ENCODE peak calls at places on chromosomes 7 and 10, in four cellular contexts. F is cardiac fibroblast, H is lower lobe of right lung, D is brain microvascular endothelial cell. Y is an unnamed sample.

GRCh38 chr10:130013938-130014733 is 50.1 kb upstream of the EBF3 start:
- DNase-seq in F (no peak), H (no peak), D (no peak), Y (no peak)

GRCh38 chr10:50432206-50432605 is 180.9 kb upstream of the ASAH2 start:
- DNase-seq in F (no peak), H (no peak), D (no peak), Y (no peak)

GRCh38 chr10:33661580-33662269 is 327.3 kb upstream of the NRP1 start:
- DNase-seq in F (peak), H (peak), D (peak), Y (peak)

GRCh38 chr7:95859434-95859833 is 87.1 kb downstream of the DYNC1I1 start:
- DNase-seq in F (peak), H (no peak), D (peak), Y (no peak)

GRCh38 chr10:99548041-99548530 is 15.3 kb downstream of the NKX2-3 start:
- DNase-seq in F (peak), H (no peak), D (peak), Y (no peak)

GRCh38 chr7:135333946-135334345 is 100.3 kb downstream of the STRA8 start:
- DNase-seq in F (no peak), H (no peak), D (no peak), Y (no peak)

GRCh38 chr10:24008164-24009066 is 200.5 kb upstream of the KIAA1217 start:
- DNase-seq in F (peak), H (no peak), D (peak), Y (no peak)

GRCh38 chr10:70528726-70529362 is 50.3 kb downstream of the PALD1 start:
- DNase-seq in F (peak), H (no peak), D (peak), Y (no peak)

GRCh38 chr10:129744896-129745750 is 219.0 kb downstream of the EBF3 start:
- DNase-seq in F (no peak), H (no peak), D (no peak), Y (no peak)

GRCh38 chr7:34739651-34740300 is 81.8 kb downstream of the NPSR1 start:
- DNase-seq in F (no peak), H (no peak), D (no peak), Y (no peak)

GRCh38 chr10:70925377-70926214 is 37.2 kb upstream of the PCBD1 start:
- DNase-seq in F (peak), H (peak), D (no peak), Y (peak)

GRCh38 chr7:157462840-157463239 is 126.0 kb downstream of the DNAJB6 start:
- DNase-seq in F (no peak), H (peak), D (no peak), Y (no peak)

GRCh38 chr10:35425596-35425995 is 89.3 kb downstream of the CCNY start:
- DNase-seq in F (peak), H (no peak), D (no peak), Y (no peak)

GRCh38 chr7:121081327-121081936 is 92.9 kb downstream of the CPED1 start:
- DNase-seq in F (peak), H (no peak), D (peak), Y (no peak)

GRCh38 chr10:49742683-49743463 is 19.2 kb downstream of the OGDHL start:
- DNase-seq in F (no peak), H (no peak), D (no peak), Y (no peak)

GRCh38 chr10:49089789-49090595 is 25.3 kb downstream of the VSTM4 start:
- DNase-seq in F (no peak), H (no peak), D (no peak), Y (peak)

GRCh38 chr7:2260820-2261219 is 18.8 kb downstream of the NUDT1 start:
- DNase-seq in F (no peak), H (peak), D (no peak), Y (no peak)

GRCh38 chr7:140656548-140657515 is 15.9 kb upstream of the ADCK2 start:
- DNase-seq in F (peak), H (peak), D (peak), Y (no peak)

Y was measured in right cardiac atrium.